ENCODE peak calls at places on chromosomes 16 and 17, in eight cellular contexts. E is aorta, Y is right lobe of liver, Q is HCT116, K is A549, A is K562, Z is lung, P is heart right ventricle. W is an unnamed sample. For H3K9me3 and H3K4me1, the result is how much of the 10 kb centered on the place peaks cover.

GRCh38 chr16:53743149-53743566 is 39.2 kb downstream of the FTO start:
- ATAC-seq in E (no peak), Y (peak), Q (peak), K (peak), A (peak), Z (no peak), P (no peak), W (no peak)

GRCh38 chr17:67469208-67469980 is 92.3 kb downstream of the PITPNC1 start:
- ATAC-seq in E (peak), Y (peak), Q (peak), K (peak), A (no peak), Z (no peak), P (peak), W (no peak)

GRCh38 chr17:77893144-77894044 is 65.1 kb upstream of the TNRC6C start:
- ATAC-seq in E (no peak), Y (no peak), Q (no peak), K (no peak), A (no peak), Z (no peak), P (no peak), W (no peak)

GRCh38 chr16:339680-340079 is 12.8 kb downstream of the AXIN1 start:
- ATAC-seq in E (no peak), Y (peak), Q (no peak), K (no peak), A (peak), Z (no peak), P (peak), W (no peak)

GRCh38 chr16:74626741-74627416 is 20.0 kb upstream of the GLG1 start:
- ATAC-seq in E (no peak), Y (no peak), Q (no peak), K (no peak), A (no peak), Z (no peak), P (no peak), W (no peak)

GRCh38 chr17:59451706-59452105 is 113.7 kb upstream of the DHX40 start:
- ATAC-seq in E (no peak), Y (no peak), Q (peak), K (peak), A (no peak), Z (no peak), P (no peak), W (no peak)

GRCh38 chr16:23807028-23807427 is 28.8 kb upstream of the PRKCB start:
- ATAC-seq in E (no peak), Y (no peak), Q (no peak), K (no peak), A (no peak), Z (no peak), P (no peak), W (no peak)

GRCh38 chr17:30254150-30254549 is 18.7 kb upstream of the SLC6A4 start:
- ATAC-seq in E (no peak), Y (no peak), Q (no peak), K (no peak), A (no peak), Z (no peak), P (no peak), W (no peak)

GRCh38 chr17:38621538-38621937 is 15.8 kb upstream of the SRCIN1 start:
- ATAC-seq in E (no peak), Y (no peak), Q (no peak), K (peak), A (no peak), Z (no peak), P (no peak), W (no peak)

GRCh38 chr16:23365602-23366240 is 63.6 kb downstream of the SCNN1B start:
- ATAC-seq in E (peak), Y (no peak), Q (no peak), K (no peak), A (no peak), Z (no peak), P (peak), W (no peak)

GRCh38 chr16:81551141-81551808 is 106.7 kb downstream of the CMIP start:
- ATAC-seq in E (no peak), Y (no peak), Q (no peak), K (peak), A (peak), Z (no peak), P (peak), W (no peak)

GRCh38 chr16:66534376-66534799 is 15.5 kb downstream of the TK2 start:
- ATAC-seq in E (no peak), Y (no peak), Q (no peak), K (no peak), A (peak), Z (no peak), P (no peak), W (no peak)

GRCh38 chr16:5022521-5022920 is 11.2 kb downstream of the NAGPA start:
- ATAC-seq in E (no peak), Y (no peak), Q (no peak), K (no peak), A (no peak), Z (no peak), P (no peak), W (no peak)

GRCh38 chr16:8962393-8963009 is 1.2 kb downstream of the USP7 start:
- ATAC-seq in E (peak), Y (peak), Q (no peak), K (peak), A (peak), Z (peak), P (no peak), W (no peak)

GRCh38 chr16:27426423-27427408 is 24.7 kb downstream of the IL21R start:
- ATAC-seq in E (no peak), Y (no peak), Q (peak), K (peak), A (peak), Z (peak), P (no peak), W (no peak)

GRCh38 chr17:44293509-44294226 is 14.7 kb upstream of the RUNDC3A start:
- ATAC-seq in E (no peak), Y (no peak), Q (no peak), K (no peak), A (no peak), Z (no peak), P (no peak), W (no peak)

GRCh38 chr17:79097226-79098055 is 22.8 kb downstream of the ENGASE start:
- ATAC-seq in E (no peak), Y (no peak), Q (peak), K (no peak), A (peak), Z (no peak), P (no peak), W (no peak)

GRCh38 chr17:19346351-19347255 is 15.9 kb downstream of the B9D1 start:
- ATAC-seq in E (peak), Y (peak), Q (peak), K (peak), A (peak), Z (peak), P (peak), W (peak)

GRCh38 chr17:54736573-54736972 is 164.1 kb upstream of the TOM1L1 start:
- ATAC-seq in E (no peak), Y (no peak), Q (no peak), K (no peak), A (no peak), Z (no peak), P (no peak), W (no peak)

GRCh38 chr17:77872199-77872598 is 86.3 kb upstream of the TNRC6C start:
- ATAC-seq in E (no peak), Y (no peak), Q (no peak), K (no peak), A (no peak), Z (no peak), P (no peak), W (no peak)

GRCh38 chr16:83599789-83600462 is 207.9 kb upstream of the HSBP1 start:
- ATAC-seq in E (no peak), Y (no peak), Q (no peak), K (no peak), A (no peak), Z (no peak), P (no peak), W (no peak)

GRCh38 chr16:80103463-80103862 is 437.3 kb upstream of the DYNLRB2 start:
- ATAC-seq in E (no peak), Y (no peak), Q (no peak), K (no peak), A (no peak), Z (no peak), P (no peak), W (no peak)

GRCh38 chr16:15653227-15653626 is 3.2 kb downstream of the NDE1 start:
- ATAC-seq in E (no peak), Y (no peak), Q (no peak), K (no peak), A (no peak), Z (no peak), P (no peak), W (peak)

GRCh38 chr16:69382421-69382820 is 3.4 kb downstream of the TERF2 start:
- ATAC-seq in E (no peak), Y (no peak), Q (no peak), K (no peak), A (peak), Z (no peak), P (no peak), W (no peak)

GRCh38 chr16:69381231-69381630 is 4.6 kb downstream of the TERF2 start:
- ATAC-seq in E (no peak), Y (no peak), Q (no peak), K (no peak), A (no peak), Z (no peak), P (no peak), W (no peak)

GRCh38 chr16:69378760-69379159 is 7.0 kb downstream of the TERF2 start:
- ATAC-seq in E (no peak), Y (no peak), Q (no peak), K (no peak), A (no peak), Z (no peak), P (no peak), W (no peak)

GRCh38 chr16:69376393-69377059 is 9.3 kb downstream of the TERF2 start:
- ATAC-seq in E (no peak), Y (no peak), Q (no peak), K (no peak), A (no peak), Z (no peak), P (no peak), W (no peak)

DNA sequence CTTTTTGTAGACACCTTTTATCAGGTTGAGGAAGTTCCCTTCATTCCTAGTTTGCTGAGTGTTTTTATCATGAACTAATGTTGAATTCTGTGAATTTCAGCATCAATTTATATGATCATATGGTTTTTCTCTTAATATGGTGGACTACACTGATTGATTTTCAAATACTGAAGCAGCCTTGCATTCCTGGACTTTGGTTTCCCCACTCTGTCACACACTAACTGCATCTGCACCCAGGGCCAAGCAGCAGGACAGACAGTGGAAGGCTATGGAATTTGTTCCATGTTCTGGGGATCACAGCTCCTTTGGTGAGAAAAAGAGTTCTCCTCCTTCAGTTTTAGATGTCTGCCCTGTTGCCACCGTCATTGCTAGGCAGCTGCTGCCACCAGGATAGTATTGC is 7.8 kb downstream of the TERF2 start:
- ATAC-seq in E (no peak), Y (no peak), Q (no peak), K (no peak), A (no peak), Z (no peak), P (no peak), W (no peak)
- H3K9me3 ChIP-seq in E (under half), Y (under half), Q (under half), K (under half), A (under half), Z (under half), P (under half), W (under half)

GRCh38 chr16:85395207-85395912 is 217.8 kb upstream of the GSE1 start:
- ATAC-seq in E (peak), Y (peak), Q (peak), K (peak), A (peak), Z (peak), P (peak), W (peak)
- H3K27ac ChIP-seq in E (no peak), Y (peak), Q (peak), K (peak), A (no peak), Z (peak), P (peak), W (peak)

GRCh38 chr17:49359990-49360795 is 1.9 kb downstream of the ZNF652 start:
- ATAC-seq in E (no peak), Y (no peak), Q (no peak), K (no peak), A (no peak), Z (no peak), P (no peak), W (no peak)

GRCh38 chr17:49361902-49362722 is at the start of gene ZNF652:
- ATAC-seq in E (peak), Y (peak), Q (peak), K (peak), A (peak), Z (peak), P (peak), W (peak)

GRCh38 chr17:49362723-49363117 is 670 bp upstream of the ZNF652 start:
- ATAC-seq in E (no peak), Y (no peak), Q (no peak), K (peak), A (no peak), Z (no peak), P (no peak), W (no peak)

GRCh38 chr17:49360796-49361128 is 1.3 kb downstream of the ZNF652 start:
- ATAC-seq in E (no peak), Y (no peak), Q (peak), K (peak), A (no peak), Z (no peak), P (no peak), W (no peak)

DNA sequence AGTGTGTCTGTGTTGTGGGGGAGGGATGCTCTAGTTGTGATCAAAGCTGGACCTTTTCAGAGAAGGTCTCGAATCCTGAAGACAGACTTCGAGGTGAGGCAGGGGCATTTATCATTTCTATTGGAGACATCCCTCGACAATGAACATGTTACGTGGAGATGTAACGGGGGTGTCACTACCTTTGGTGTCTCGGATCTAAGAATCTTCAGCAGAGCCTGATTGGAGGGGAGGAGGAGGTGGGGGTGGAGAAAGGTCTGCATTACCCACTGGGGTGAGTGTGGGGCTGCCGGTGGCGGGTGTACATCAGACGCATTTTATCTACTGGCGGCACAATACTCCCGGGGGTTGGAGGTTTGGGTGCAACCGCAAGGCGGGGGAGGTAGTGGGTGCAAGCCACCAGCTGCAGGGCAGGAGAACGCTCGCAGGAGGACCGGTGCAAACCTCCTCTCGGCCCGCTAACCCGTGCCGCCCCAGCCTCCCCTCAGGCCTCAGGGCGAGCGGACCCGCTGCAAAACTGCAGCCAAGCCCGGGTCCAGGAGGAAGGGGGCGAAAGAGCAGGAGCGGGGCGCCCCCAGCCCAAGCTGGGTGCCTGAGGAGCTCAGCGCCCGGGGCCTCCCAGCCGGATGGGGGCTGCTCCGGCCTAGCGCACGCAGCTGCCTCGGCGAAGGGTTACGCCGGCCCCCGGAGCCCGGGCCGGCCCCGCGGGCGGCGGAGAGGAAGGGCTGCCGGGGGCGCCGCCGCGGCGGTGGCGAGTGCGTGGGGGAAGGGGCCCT is 735 bp downstream of the ZNF652 start:
- ATAC-seq in E (peak), Y (peak), Q (peak), K (peak), A (peak), Z (peak), P (peak), W (peak)
- H3K4me1 ChIP-seq in E (under half), Y (under half), Q (under half), K (under half), A (under half), Z (under half), P (under half), W (half or more)

GRCh38 chr16:35305476-35305875 is 1846.1 kb downstream of the TP53TG3F start:
- ATAC-seq in E (no peak), Y (no peak), Q (no peak), K (no peak), A (no peak), Z (no peak), P (no peak), W (no peak)
- H3K9me3 ChIP-seq in E (under half), Y (under half), Q (under half), K (under half), A (under half), Z (under half), P (under half), W (under half)

DNA sequence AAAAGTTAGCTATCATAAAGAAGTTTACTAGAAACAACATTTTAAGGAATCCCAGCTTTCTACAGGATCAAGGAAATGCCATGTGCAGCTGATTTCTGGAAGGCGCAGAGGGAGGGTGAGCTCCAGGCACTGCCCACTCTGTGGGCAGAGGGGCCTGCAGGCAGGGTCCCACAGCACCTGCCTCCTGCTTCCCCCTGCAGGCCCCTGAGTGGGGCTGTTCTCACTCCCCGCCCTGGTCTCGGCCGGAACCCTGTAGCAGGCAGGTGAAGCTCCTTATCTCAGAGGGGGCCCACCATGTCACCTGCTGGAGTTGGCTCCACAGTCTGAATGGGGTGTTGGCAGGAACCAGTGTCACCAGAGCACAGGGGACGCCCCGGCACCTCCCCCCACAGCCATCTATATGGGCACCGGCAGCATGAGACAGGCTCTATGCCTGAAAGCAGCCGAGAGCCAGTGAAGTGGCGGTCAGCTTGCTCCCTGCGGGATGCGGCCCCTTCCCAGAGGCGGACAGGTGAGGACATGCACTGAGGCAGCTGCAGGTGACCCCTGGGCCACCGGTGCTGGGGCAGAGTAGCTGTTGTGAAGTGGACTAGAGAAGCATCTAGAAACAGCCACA is 47.6 kb upstream of the FASN start:
- ATAC-seq in E (no peak), Y (peak), Q (no peak), K (no peak), A (no peak), Z (no peak), P (no peak), W (no peak)
- H3K27ac ChIP-seq in E (no peak), Y (no peak), Q (no peak), K (no peak), A (no peak), Z (no peak), P (no peak), W (no peak)

GRCh38 chr17:61328351-61328750 is 71.3 kb upstream of the TBX2 start:
- ATAC-seq in E (no peak), Y (no peak), Q (no peak), K (no peak), A (no peak), Z (no peak), P (no peak), W (no peak)
- H3K4me1 ChIP-seq in E (under half), Y (under half), Q (under half), K (under half), A (under half), Z (under half), P (under half), W (under half)

GRCh38 chr17:42883802-42884553 is 16.6 kb upstream of the G6PC1 start:
- ATAC-seq in E (no peak), Y (no peak), Q (no peak), K (no peak), A (no peak), Z (no peak), P (no peak), W (no peak)
- H3K9me3 ChIP-seq in E (under half), Y (under half), Q (under half), K (under half), A (under half), Z (under half), P (under half), W (under half)

GRCh38 chr17:46025060-46025459 is 26.0 kb downstream of the STH start:
- ATAC-seq in E (no peak), Y (no peak), Q (peak), K (peak), A (no peak), Z (no peak), P (no peak), W (no peak)
- H3K27ac ChIP-seq in E (no peak), Y (no peak), Q (no peak), K (no peak), A (no peak), Z (no peak), P (no peak), W (peak)